ENCODE peak calls at places on chromosome 1, in seven cellular contexts. V is IMR-90, X is neural progenitor cell, J is GM23338, N is OCI-LY7, Y is PC-3, R is trophoblast cell. B is an unnamed sample.
A peak's percentile ranks its signal among the peaks of the same experiment; 100 is the strongest.

GRCh38 chr1:217734973-217735372 is 103.8 kb downstream of the SPATA17 start:
- DNase-seq in X (peak; percentile 34), R (no peak), N (no peak), J (no peak), V (no peak), Y (peak; percentile 22), B (no peak)

GRCh38 chr1:207807395-207808321 is 55.8 kb downstream of the CD46 start:
- DNase-seq in R (no peak), N (peak; percentile 43), X (no peak), Y (no peak), J (no peak), V (no peak), B (no peak)

GRCh38 chr1:115564201-115564600 is 77.6 kb upstream of the VANGL1 start:
- DNase-seq in Y (no peak), X (peak; percentile 42), N (no peak), R (peak; percentile 8), V (no peak), J (peak; percentile 64), B (no peak)

GRCh38 chr1:116711061-116711582 is 43.1 kb upstream of the CD2 start:
- DNase-seq in Y (peak; percentile 45), R (no peak), X (peak; percentile 27), J (peak; percentile 16), N (peak; percentile 16), V (no peak), B (no peak)

GRCh38 chr1:32255072-32256071 is 4.3 kb downstream of the LCK start:
- DNase-seq in V (no peak), X (no peak), Y (no peak), N (peak; percentile 78), R (no peak), J (no peak), B (no peak)

GRCh38 chr1:171794085-171794484 is 12.6 kb downstream of the METTL13 start:
- DNase-seq in N (no peak), Y (peak; percentile 95), J (no peak), R (no peak), V (peak; percentile 85), X (no peak), B (no peak)

GRCh38 chr1:48309564-48310082 is 87.1 kb downstream of the SLC5A9 start:
- DNase-seq in Y (no peak), R (no peak), X (no peak), J (no peak), N (no peak), V (no peak), B (no peak)

GRCh38 chr1:198175418-198176170 is 18.8 kb downstream of the NEK7 start:
- DNase-seq in X (no peak), Y (peak; percentile 19), R (no peak), N (peak; percentile 21), V (peak; percentile 82), J (no peak), B (no peak)

GRCh38 chr1:91071838-91072237 is 50.0 kb upstream of the ZNF644 start:
- DNase-seq in J (no peak), Y (no peak), V (no peak), X (no peak), R (no peak), N (no peak), B (no peak)

GRCh38 chr1:204084247-204084772 is 11.4 kb downstream of the SOX13 start:
- DNase-seq in Y (peak; percentile 45), X (peak; percentile 89), N (peak; percentile 12), J (peak; percentile 96), R (no peak), V (no peak), B (peak; percentile 62)

GRCh38 chr1:25112400-25112799 is 119.9 kb downstream of the SYF2 start:
- DNase-seq in V (no peak), J (no peak), Y (no peak), X (no peak), N (no peak), R (no peak), B (no peak)

GRCh38 chr1:12568009-12568767 is 49.8 kb downstream of the DHRS3 start:
- DNase-seq in R (no peak), N (no peak), J (no peak), V (no peak), Y (no peak), X (no peak), B (no peak)

GRCh38 chr1:197618065-197618464 is 157.2 kb downstream of the DENND1B start:
- DNase-seq in V (peak; percentile 34), Y (no peak), X (no peak), N (no peak), J (no peak), R (no peak), B (no peak)

GRCh38 chr1:163258181-163258580 is 55.5 kb upstream of the RGS5 start:
- DNase-seq in X (no peak), V (peak; percentile 30), R (no peak), Y (peak; percentile 71), N (no peak), J (no peak), B (no peak)

GRCh38 chr1:39478536-39478935 is 12.9 kb upstream of the BMP8A start:
- DNase-seq in N (no peak), X (no peak), Y (no peak), V (no peak), J (no peak), R (no peak), B (no peak)

DNA sequence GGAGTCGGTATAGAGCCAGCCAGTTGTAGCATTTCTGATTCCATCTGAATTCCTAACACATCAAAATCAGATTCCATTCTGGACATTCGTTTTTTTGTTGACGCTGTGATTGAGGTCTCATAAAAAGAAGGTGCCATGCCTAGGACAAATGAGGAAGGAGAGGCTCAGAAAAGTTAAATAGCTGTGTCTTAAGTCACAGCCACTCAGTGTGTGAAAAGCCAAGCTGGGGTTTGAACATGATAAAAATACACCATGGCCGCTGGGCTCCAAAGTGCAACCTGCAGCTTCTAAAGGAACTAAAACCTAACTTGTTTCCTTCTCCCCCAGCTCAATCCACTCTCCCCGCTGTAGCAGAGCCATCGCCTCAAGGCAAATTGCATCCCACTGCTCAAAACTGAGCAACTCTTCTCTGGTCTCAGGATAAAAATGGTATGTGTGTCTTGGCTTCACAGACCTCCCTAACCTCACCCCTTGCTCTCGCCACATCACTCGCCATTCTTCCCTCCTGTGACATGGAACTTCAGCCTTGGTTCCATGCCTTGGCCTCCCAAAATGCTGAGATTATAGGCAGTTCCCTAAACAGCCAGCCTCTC is 22.1 kb upstream of the FAM20B start:
- DNase-seq in J (no peak), V (no peak), N (no peak), Y (peak; percentile 1), R (no peak), X (no peak), B (no peak)
- H2AFZ ChIP-seq in J (peak overlapping the region; percentile 95), V (no peak overlapping the region), N (peak overlapping the region; percentile 94), Y (peak overlapping the region; percentile 85), R (no peak overlapping the region), X (peak overlapping the region; percentile 92), B (no peak overlapping the region)

GRCh38 chr1:19329188-19329587 is 17.1 kb downstream of the SLC66A1 start:
- DNase-seq in R (no peak), J (no peak), Y (no peak), V (no peak), N (no peak), X (no peak), B (no peak)

GRCh38 chr1:19329611-19330010 is 17.5 kb downstream of the SLC66A1 start:
- DNase-seq in V (no peak), Y (no peak), J (no peak), R (no peak), X (no peak), N (no peak), B (no peak)

GRCh38 chr1:19330449-19331135 is 18.5 kb downstream of the SLC66A1 start:
- DNase-seq in V (no peak), R (no peak), Y (no peak), N (no peak), J (no peak), X (no peak), B (no peak)

GRCh38 chr1:19332832-19333231 is 20.7 kb downstream of the SLC66A1 start:
- DNase-seq in Y (no peak), J (no peak), R (no peak), V (no peak), X (no peak), N (no peak), B (no peak)

GRCh38 chr1:19331262-19331878 is 19.2 kb downstream of the SLC66A1 start:
- DNase-seq in X (no peak), R (no peak), J (no peak), V (no peak), Y (no peak), N (no peak), B (no peak)
- H3K4me3 ChIP-seq in X (no peak overlapping the region), R (no peak overlapping the region), J (no peak overlapping the region), V (no peak overlapping the region), Y (no peak overlapping the region), N (no peak overlapping the region), B (no peak overlapping the region)

DNA sequence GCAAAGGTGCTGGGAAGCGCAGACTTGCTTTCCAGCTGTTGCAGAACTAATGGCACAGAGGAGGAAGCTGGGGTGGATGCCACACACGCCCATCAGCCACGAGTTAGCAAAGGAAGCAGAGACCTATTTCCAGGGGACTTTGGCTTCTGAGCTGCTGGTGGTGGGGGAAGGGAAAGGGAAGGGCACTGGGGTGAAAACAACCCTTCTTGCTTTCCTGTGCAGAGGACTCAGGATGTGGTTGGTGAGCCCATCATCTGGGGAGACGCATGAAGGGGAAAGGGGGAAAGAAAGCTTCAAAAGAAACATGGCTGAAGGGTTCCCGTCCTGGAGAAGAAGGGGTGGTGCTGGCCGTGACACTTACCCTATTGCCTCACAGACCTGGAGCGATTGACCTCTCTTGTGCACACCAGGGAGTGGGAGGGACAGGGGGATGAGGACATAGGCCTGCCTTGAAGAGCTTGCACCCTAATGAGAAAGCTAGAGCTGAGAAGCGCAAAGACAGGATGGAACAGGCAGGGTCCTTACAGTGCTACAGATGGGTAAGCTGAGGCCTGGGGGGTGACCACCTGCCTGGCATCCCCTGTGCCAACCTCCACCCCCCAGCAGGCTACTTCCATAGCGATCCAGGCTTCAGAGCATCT is 140.8 kb upstream of the RAB4A start:
- DNase-seq in R (no peak), Y (no peak), N (peak; percentile 40), J (no peak), V (no peak), X (no peak), B (peak; percentile 47)
- H2AFZ ChIP-seq in R (no peak overlapping the region), Y (no peak overlapping the region), N (peak overlapping the region; percentile 74), J (peak overlapping the region; percentile 91), V (no peak overlapping the region), X (peak overlapping the region; percentile 11), B (no peak overlapping the region)

DNA sequence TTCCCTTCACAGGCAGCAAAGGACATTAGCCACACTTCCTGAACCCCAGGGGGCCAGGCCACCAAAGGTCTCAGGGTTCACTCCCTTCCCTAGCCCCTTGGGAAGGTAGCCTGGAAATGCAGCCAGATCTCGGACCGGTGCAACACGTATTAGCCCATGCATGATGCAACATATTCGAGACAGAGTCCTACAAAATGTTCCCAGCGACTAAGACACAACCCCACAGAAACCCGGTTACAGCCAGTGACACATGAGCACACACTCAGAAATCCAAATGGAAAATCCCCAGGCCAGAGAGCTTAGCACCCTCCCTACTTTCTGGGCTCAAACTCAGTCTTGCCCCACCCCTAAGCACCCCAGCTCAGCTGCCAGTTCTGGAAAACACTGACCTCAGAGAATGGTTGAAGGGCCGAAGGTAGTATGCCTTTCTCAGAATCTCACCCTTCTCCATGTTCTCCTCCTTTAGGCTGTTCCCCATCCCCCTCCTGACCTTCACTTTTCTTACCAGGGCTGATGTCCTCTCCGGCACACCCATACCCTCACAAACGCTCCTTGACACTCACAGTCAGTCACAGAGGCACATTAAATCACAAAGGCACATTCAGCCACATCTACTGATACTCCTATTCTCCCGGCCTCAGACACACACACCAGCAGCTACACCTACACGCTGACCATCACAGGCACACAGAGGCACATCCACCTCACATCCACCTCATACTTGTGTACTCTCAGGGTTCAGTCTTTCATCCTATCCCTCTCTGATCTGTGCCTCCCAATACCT is at the start of gene TSPAN1:
- DNase-seq in Y (no peak), V (peak; percentile 45), X (no peak), N (no peak), R (no peak), J (no peak), B (peak; percentile 68)
- H3K4me3 ChIP-seq in Y (no peak within 1 kb of the TSS), V (no peak within 1 kb of the TSS), X (no peak within 1 kb of the TSS), N (no peak within 1 kb of the TSS), R (no peak within 1 kb of the TSS), J (no peak within 1 kb of the TSS), B (no peak within 1 kb of the TSS)

B was measured in hepatocyte.